ENCODE peak calls at places on chromosomes 16 and 17, in five cellular contexts. One of them, this sample, is unnamed.

GRCh38 chr17:57806083-57806830 is 43.6 kb downstream of the MRPS23 start:
- DNase-seq in germinal center: no peak
- DNase-seq in GM10248: no peak
- DNase-seq in HTR-8/SVneo: no peak
- DNase-seq in MCF 10A: no peak
- DNase-seq in this sample: no peak

GRCh38 chr17:31321971-31322370 is 549 bp upstream of the EVI2A start:
- DNase-seq in germinal center: no peak
- DNase-seq in GM10248: no peak
- DNase-seq in HTR-8/SVneo: no peak
- DNase-seq in MCF 10A: no peak
- DNase-seq in this sample: no peak

GRCh38 chr16:77723108-77723514 is 797 bp downstream of the NUDT7 start:
- DNase-seq in germinal center: no peak
- DNase-seq in GM10248: peak
- DNase-seq in HTR-8/SVneo: peak
- DNase-seq in MCF 10A: peak
- DNase-seq in this sample: peak

GRCh38 chr17:74457146-74457819 is 9.2 kb upstream of the CD300A start:
- DNase-seq in germinal center: peak
- DNase-seq in GM10248: peak
- DNase-seq in HTR-8/SVneo: peak
- DNase-seq in MCF 10A: peak
- DNase-seq in this sample: no peak

GRCh38 chr16:2154533-2155090 is 970 bp upstream of the TRAF7 start:
- DNase-seq in germinal center: no peak
- DNase-seq in GM10248: no peak
- DNase-seq in HTR-8/SVneo: no peak
- DNase-seq in MCF 10A: no peak
- DNase-seq in this sample: no peak

GRCh38 chr16:912684-913613 is 57.8 kb downstream of the LMF1 start:
- DNase-seq in germinal center: no peak
- DNase-seq in GM10248: no peak
- DNase-seq in HTR-8/SVneo: no peak
- DNase-seq in MCF 10A: no peak
- DNase-seq in this sample: no peak

GRCh38 chr17:42683407-42684031 is 1.2 kb downstream of the CNTNAP1 start:
- DNase-seq in germinal center: no peak
- DNase-seq in GM10248: peak
- DNase-seq in HTR-8/SVneo: no peak
- DNase-seq in MCF 10A: no peak
- DNase-seq in this sample: no peak

GRCh38 chr17:81418710-81419332 is 23.6 kb downstream of the BAHCC1 start:
- DNase-seq in germinal center: no peak
- DNase-seq in GM10248: no peak
- DNase-seq in HTR-8/SVneo: no peak
- DNase-seq in MCF 10A: peak
- DNase-seq in this sample: no peak

GRCh38 chr17:27569257-27569722 is 61.7 kb upstream of the LGALS9 start:
- DNase-seq in germinal center: peak
- DNase-seq in GM10248: peak
- DNase-seq in HTR-8/SVneo: no peak
- DNase-seq in MCF 10A: peak
- DNase-seq in this sample: no peak

GRCh38 chr17:47244697-47245096 is 8.9 kb upstream of the ITGB3 start:
- DNase-seq in germinal center: no peak
- DNase-seq in GM10248: no peak
- DNase-seq in HTR-8/SVneo: no peak
- DNase-seq in MCF 10A: no peak
- DNase-seq in this sample: no peak

GRCh38 chr16:87826798-87827587 is 42.3 kb downstream of the SLC7A5 start:
- DNase-seq in germinal center: no peak
- DNase-seq in GM10248: no peak
- DNase-seq in HTR-8/SVneo: no peak
- DNase-seq in MCF 10A: no peak
- DNase-seq in this sample: no peak

GRCh38 chr17:17751489-17751995 is 70.3 kb downstream of the RAI1 start:
- DNase-seq in germinal center: no peak
- DNase-seq in GM10248: no peak
- DNase-seq in HTR-8/SVneo: no peak
- DNase-seq in MCF 10A: no peak
- DNase-seq in this sample: peak

GRCh38 chr16:22098538-22099255 is 6.4 kb downstream of the VWA3A start:
- DNase-seq in germinal center: peak
- DNase-seq in GM10248: peak
- DNase-seq in HTR-8/SVneo: peak
- DNase-seq in MCF 10A: peak
- DNase-seq in this sample: peak

GRCh38 chr16:3668626-3669025 is 14.1 kb downstream of the DNASE1 start:
- DNase-seq in germinal center: no peak
- DNase-seq in GM10248: no peak
- DNase-seq in HTR-8/SVneo: no peak
- DNase-seq in MCF 10A: no peak
- DNase-seq in this sample: no peak

GRCh38 chr16:67499159-67499558 is 15.8 kb upstream of the AGRP start:
- DNase-seq in germinal center: no peak
- DNase-seq in GM10248: no peak
- DNase-seq in HTR-8/SVneo: no peak
- DNase-seq in MCF 10A: no peak
- DNase-seq in this sample: no peak

GRCh38 chr16:512802-513201 is 14.7 kb upstream of the CAPN15 start:
- DNase-seq in germinal center: no peak
- DNase-seq in GM10248: no peak
- DNase-seq in HTR-8/SVneo: no peak
- DNase-seq in MCF 10A: no peak
- DNase-seq in this sample: no peak

GRCh38 chr17:13513039-13513405 is 88.7 kb downstream of the HS3ST3A1 start:
- DNase-seq in germinal center: no peak
- DNase-seq in GM10248: no peak
- DNase-seq in HTR-8/SVneo: no peak
- DNase-seq in MCF 10A: no peak
- DNase-seq in this sample: no peak

GRCh38 chr16:25109643-25110042 is 1.9 kb upstream of the LCMT1 start:
- DNase-seq in germinal center: no peak
- DNase-seq in GM10248: no peak
- DNase-seq in HTR-8/SVneo: peak
- DNase-seq in MCF 10A: peak
- DNase-seq in this sample: no peak

GRCh38 chr16:55571-56136 is 2.0 kb downstream of the SNRNP25 start:
- DNase-seq in germinal center: no peak
- DNase-seq in GM10248: no peak
- DNase-seq in HTR-8/SVneo: no peak
- DNase-seq in MCF 10A: no peak
- DNase-seq in this sample: no peak

GRCh38 chr16:22678311-22678710 is 135.7 kb upstream of the HS3ST2 start:
- DNase-seq in germinal center: no peak
- DNase-seq in GM10248: no peak
- DNase-seq in HTR-8/SVneo: no peak
- DNase-seq in MCF 10A: no peak
- DNase-seq in this sample: no peak

GRCh38 chr16:58448890-58449289 is 51.1 kb upstream of the NDRG4 start:
- DNase-seq in germinal center: no peak
- DNase-seq in GM10248: no peak
- DNase-seq in HTR-8/SVneo: peak
- DNase-seq in MCF 10A: no peak
- DNase-seq in this sample: no peak

GRCh38 chr17:28846231-28846630 is 3.6 kb upstream of the FAM222B start:
- DNase-seq in germinal center: no peak
- DNase-seq in GM10248: no peak
- DNase-seq in HTR-8/SVneo: no peak
- DNase-seq in MCF 10A: peak
- DNase-seq in this sample: no peak

GRCh38 chr16:27729516-27730304 is 179.8 kb downstream of the KATNIP start:
- DNase-seq in germinal center: no peak
- DNase-seq in GM10248: no peak
- DNase-seq in HTR-8/SVneo: no peak
- DNase-seq in MCF 10A: no peak
- DNase-seq in this sample: peak

GRCh38 chr16:67923414-67924127 is 8.1 kb downstream of the CTRL start:
- DNase-seq in germinal center: no peak
- DNase-seq in GM10248: no peak
- DNase-seq in HTR-8/SVneo: no peak
- DNase-seq in MCF 10A: no peak
- DNase-seq in this sample: no peak

This sample was measured in GF-D8.